ENCODE peak calls at places on chromosome 14, in four cellular contexts. One of them, this sample, is unnamed.

GRCh38 chr14:85332401-85332800 is 197.5 kb upstream of the FLRT2 start:
- DNase-seq in tibial artery: no peak
- DNase-seq in iPS DF 6.9: no peak
- DNase-seq in psoas muscle: no peak
- DNase-seq in this sample: no peak

GRCh38 chr14:95157987-95158712 is 821 bp upstream of the DICER1 start:
- DNase-seq in tibial artery: no peak
- DNase-seq in iPS DF 6.9: no peak
- DNase-seq in psoas muscle: peak
- DNase-seq in this sample: no peak

GRCh38 chr14:64566651-64567122 is 16.9 kb downstream of the PPP1R36 start:
- DNase-seq in tibial artery: no peak
- DNase-seq in iPS DF 6.9: no peak
- DNase-seq in psoas muscle: no peak
- DNase-seq in this sample: no peak

GRCh38 chr14:77066555-77067172 is 31.4 kb upstream of the CIPC start:
- DNase-seq in tibial artery: no peak
- DNase-seq in iPS DF 6.9: no peak
- DNase-seq in psoas muscle: no peak
- DNase-seq in this sample: no peak

GRCh38 chr14:54348923-54349615 is 47.7 kb upstream of the CDKN3 start:
- DNase-seq in tibial artery: peak
- DNase-seq in iPS DF 6.9: no peak
- DNase-seq in psoas muscle: no peak
- DNase-seq in this sample: no peak

GRCh38 chr14:91119556-91120311 is 5.9 kb downstream of the DGLUCY start:
- DNase-seq in tibial artery: peak
- DNase-seq in iPS DF 6.9: no peak
- DNase-seq in psoas muscle: peak
- DNase-seq in this sample: peak

GRCh38 chr14:99314623-99315022 is 42.6 kb upstream of the BCL11B start:
- DNase-seq in tibial artery: no peak
- DNase-seq in iPS DF 6.9: no peak
- DNase-seq in psoas muscle: no peak
- DNase-seq in this sample: no peak

GRCh38 chr14:54447231-54447692 is 6.1 kb upstream of the CNIH1 start:
- DNase-seq in tibial artery: no peak
- DNase-seq in iPS DF 6.9: no peak
- DNase-seq in psoas muscle: no peak
- DNase-seq in this sample: no peak

GRCh38 chr14:45811155-45811554 is 558.2 kb upstream of the MIS18BP1 start:
- DNase-seq in tibial artery: no peak
- DNase-seq in iPS DF 6.9: no peak
- DNase-seq in psoas muscle: no peak
- DNase-seq in this sample: no peak

GRCh38 chr14:55077691-55078151 is 26.3 kb downstream of the MAPK1IP1L start:
- DNase-seq in tibial artery: no peak
- DNase-seq in iPS DF 6.9: no peak
- DNase-seq in psoas muscle: no peak
- DNase-seq in this sample: no peak

GRCh38 chr14:33617154-33617553 is 333.7 kb downstream of the EGLN3 start:
- DNase-seq in tibial artery: no peak
- DNase-seq in iPS DF 6.9: no peak
- DNase-seq in psoas muscle: no peak
- DNase-seq in this sample: no peak

GRCh38 chr14:90450667-90451066 is 53.8 kb downstream of the CALM1 start:
- DNase-seq in tibial artery: no peak
- DNase-seq in iPS DF 6.9: no peak
- DNase-seq in psoas muscle: no peak
- DNase-seq in this sample: no peak

GRCh38 chr14:23930742-23931141 is 22.8 kb upstream of the DHRS4 start:
- DNase-seq in tibial artery: peak
- DNase-seq in iPS DF 6.9: no peak
- DNase-seq in psoas muscle: no peak
- DNase-seq in this sample: no peak

GRCh38 chr14:77092676-77093075 is 5.4 kb upstream of the CIPC start:
- DNase-seq in tibial artery: no peak
- DNase-seq in iPS DF 6.9: no peak
- DNase-seq in psoas muscle: no peak
- DNase-seq in this sample: no peak

GRCh38 chr14:65167072-65167645 is 64.8 kb upstream of the MAX start:
- DNase-seq in tibial artery: no peak
- DNase-seq in iPS DF 6.9: no peak
- DNase-seq in psoas muscle: no peak
- DNase-seq in this sample: no peak

GRCh38 chr14:55458800-55459577 is 18.6 kb upstream of the TBPL2 start:
- DNase-seq in tibial artery: no peak
- DNase-seq in iPS DF 6.9: no peak
- DNase-seq in psoas muscle: no peak
- DNase-seq in this sample: no peak

GRCh38 chr14:94001501-94002396 is 4.6 kb downstream of the CCDC197 start:
- DNase-seq in tibial artery: peak
- DNase-seq in iPS DF 6.9: peak
- DNase-seq in psoas muscle: peak
- DNase-seq in this sample: peak

GRCh38 chr14:21528381-21529348 is 2.5 kb upstream of the SALL2 start:
- DNase-seq in tibial artery: no peak
- DNase-seq in iPS DF 6.9: no peak
- DNase-seq in psoas muscle: no peak
- DNase-seq in this sample: no peak

GRCh38 chr14:59282366-59282765 is 93.9 kb downstream of the DAAM1 start:
- DNase-seq in tibial artery: no peak
- DNase-seq in iPS DF 6.9: no peak
- DNase-seq in psoas muscle: no peak
- DNase-seq in this sample: no peak

GRCh38 chr14:71426001-71426400 is 506.2 kb upstream of the RGS6 start:
- DNase-seq in tibial artery: no peak
- DNase-seq in iPS DF 6.9: no peak
- DNase-seq in psoas muscle: no peak
- DNase-seq in this sample: no peak

GRCh38 chr14:99232406-99233214 is 39.4 kb downstream of the BCL11B start:
- DNase-seq in tibial artery: no peak
- DNase-seq in iPS DF 6.9: no peak
- DNase-seq in psoas muscle: no peak
- DNase-seq in this sample: no peak

GRCh38 chr14:102314242-102315011 is 5.1 kb upstream of the ZNF839 start:
- DNase-seq in tibial artery: peak
- DNase-seq in iPS DF 6.9: no peak
- DNase-seq in psoas muscle: peak
- DNase-seq in this sample: peak

GRCh38 chr14:91898256-91898843 is 31.0 kb upstream of the TC2N start:
- DNase-seq in tibial artery: no peak
- DNase-seq in iPS DF 6.9: no peak
- DNase-seq in psoas muscle: no peak
- DNase-seq in this sample: no peak

GRCh38 chr14:55386037-55386798 is 25.4 kb downstream of the ATG14 start:
- DNase-seq in tibial artery: no peak
- DNase-seq in iPS DF 6.9: no peak
- DNase-seq in psoas muscle: no peak
- DNase-seq in this sample: no peak

GRCh38 chr14:67228325-67228984 is 12.8 kb upstream of the PALS1 start:
- DNase-seq in tibial artery: no peak
- DNase-seq in iPS DF 6.9: no peak
- DNase-seq in psoas muscle: no peak
- DNase-seq in this sample: no peak

GRCh38 chr14:54947230-54947629 is 44.6 kb upstream of the GCH1 start:
- DNase-seq in tibial artery: no peak
- DNase-seq in iPS DF 6.9: no peak
- DNase-seq in psoas muscle: no peak
- DNase-seq in this sample: no peak

DNA sequence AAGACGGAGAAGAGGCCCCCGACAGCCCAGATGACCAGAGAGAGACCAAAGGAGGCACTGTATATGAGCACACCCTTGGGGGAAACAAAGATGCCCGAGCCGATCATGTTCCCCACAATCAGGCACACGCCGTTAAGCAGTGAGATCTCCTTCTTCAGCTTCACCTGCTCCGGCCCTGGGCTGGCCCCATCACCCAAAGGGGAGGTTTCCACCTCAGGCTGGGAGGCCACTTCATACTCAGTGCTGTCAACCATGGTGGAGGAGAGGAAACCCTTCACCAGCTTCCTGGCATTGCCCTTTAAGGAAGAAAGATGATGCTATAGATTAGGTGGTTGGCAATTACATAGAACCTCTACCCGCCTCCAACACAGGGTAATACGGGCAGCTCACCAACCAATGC is 2.1 kb downstream of the SLC7A7 start:
- DNase-seq in tibial artery: no peak
- DNase-seq in iPS DF 6.9: no peak
- DNase-seq in psoas muscle: no peak
- DNase-seq in this sample: no peak
- H3K27ac ChIP-seq in tibial artery: no peak
- H3K27ac ChIP-seq in iPS DF 6.9: no peak
- H3K27ac ChIP-seq in psoas muscle: no peak
- H3K27ac ChIP-seq in this sample: no peak

DNA sequence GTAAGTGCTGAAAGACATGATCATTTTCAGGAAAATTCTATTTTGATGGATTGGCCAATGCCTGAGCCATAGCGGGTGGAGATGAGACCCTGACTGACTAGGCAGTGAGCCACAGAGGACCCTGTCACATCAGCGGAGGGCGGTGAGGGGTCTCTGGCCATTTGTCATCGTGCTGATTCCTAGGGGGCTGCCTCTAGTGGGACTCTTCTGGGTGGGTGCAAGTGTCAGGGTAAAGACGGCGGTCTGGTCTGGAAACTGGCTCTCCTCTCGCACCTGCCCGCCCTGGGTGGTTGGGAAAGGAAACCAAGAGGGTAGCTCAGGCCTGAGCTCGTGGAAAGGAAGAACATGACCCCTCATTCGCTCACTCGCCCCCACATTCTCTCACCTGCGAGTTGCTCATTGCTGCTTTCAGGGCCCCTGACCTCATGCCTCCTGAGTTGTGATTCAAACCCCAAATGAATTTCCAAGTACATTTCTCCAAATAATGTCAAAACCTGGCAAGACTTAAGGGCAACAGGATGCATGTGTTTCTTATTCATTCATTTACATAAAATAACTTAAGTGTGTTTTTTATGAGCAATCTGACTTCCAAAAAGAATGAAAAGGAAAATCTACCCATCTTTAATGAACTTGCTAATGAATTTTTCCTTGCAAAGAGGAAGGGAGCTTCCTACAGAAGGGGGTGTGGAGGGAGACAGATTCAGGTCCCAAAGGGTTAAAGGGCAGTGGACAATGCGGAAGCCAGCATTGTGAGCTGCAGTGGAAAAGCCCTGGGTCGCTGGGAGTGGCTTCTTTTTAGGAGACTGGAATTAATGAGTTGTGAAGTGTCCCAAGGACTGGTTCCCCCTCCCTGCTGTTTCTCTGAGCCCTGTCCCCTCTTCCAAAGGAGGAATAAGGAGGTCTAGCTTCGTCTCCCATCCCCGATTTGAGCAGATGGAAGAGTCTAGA is 12.8 kb downstream of the MEG3 start:
- DNase-seq in tibial artery: no peak
- DNase-seq in iPS DF 6.9: no peak
- DNase-seq in psoas muscle: no peak
- DNase-seq in this sample: no peak
- H3K27ac ChIP-seq in tibial artery: no peak
- H3K27ac ChIP-seq in iPS DF 6.9: no peak
- H3K27ac ChIP-seq in psoas muscle: no peak
- H3K27ac ChIP-seq in this sample: no peak

DNA sequence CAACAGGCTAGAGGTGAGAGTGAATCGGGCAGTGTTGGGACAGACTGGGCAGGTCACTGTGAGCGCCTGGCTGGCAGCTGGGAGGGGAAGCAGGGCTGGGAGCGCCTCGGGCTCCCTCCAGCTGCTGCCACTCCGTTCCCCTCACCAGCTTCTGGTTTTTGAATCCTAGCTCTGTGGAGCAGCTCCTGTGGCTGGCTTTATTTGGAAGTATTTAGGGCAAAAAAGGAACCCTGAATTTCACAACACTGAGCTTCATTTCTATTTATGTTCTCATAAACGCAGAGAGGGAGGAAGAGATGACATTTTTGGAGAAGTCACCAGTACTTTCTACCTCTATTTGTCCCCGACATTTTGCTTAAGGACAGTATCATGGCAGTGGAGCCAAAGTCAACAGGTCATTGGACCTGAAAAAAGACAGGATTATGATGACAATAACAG is 63.9 kb upstream of the ACTN1 start:
- DNase-seq in tibial artery: peak
- DNase-seq in iPS DF 6.9: no peak
- DNase-seq in psoas muscle: peak
- DNase-seq in this sample: no peak
- H3K27ac ChIP-seq in tibial artery: peak
- H3K27ac ChIP-seq in iPS DF 6.9: no peak
- H3K27ac ChIP-seq in psoas muscle: peak
- H3K27ac ChIP-seq in this sample: no peak

GRCh38 chr14:52032196-52032865 is 36.5 kb downstream of the NID2 start:
- DNase-seq in tibial artery: no peak
- DNase-seq in iPS DF 6.9: no peak
- DNase-seq in psoas muscle: no peak
- DNase-seq in this sample: no peak

GRCh38 chr14:52029881-52030280 is 39.0 kb downstream of the NID2 start:
- DNase-seq in tibial artery: no peak
- DNase-seq in iPS DF 6.9: no peak
- DNase-seq in psoas muscle: no peak
- DNase-seq in this sample: no peak

GRCh38 chr14:52026921-52027320 is 37.6 kb downstream of the RTRAF start:
- DNase-seq in tibial artery: no peak
- DNase-seq in iPS DF 6.9: no peak
- DNase-seq in psoas muscle: no peak
- DNase-seq in this sample: no peak

GRCh38 chr14:52033131-52033642 is 35.7 kb downstream of the NID2 start:
- DNase-seq in tibial artery: no peak
- DNase-seq in iPS DF 6.9: no peak
- DNase-seq in psoas muscle: no peak
- DNase-seq in this sample: no peak

GRCh38 chr14:52031781-52032180 is 37.1 kb downstream of the NID2 start:
- DNase-seq in tibial artery: peak
- DNase-seq in iPS DF 6.9: no peak
- DNase-seq in psoas muscle: peak
- DNase-seq in this sample: no peak
- H3K27ac ChIP-seq in tibial artery: peak
- H3K27ac ChIP-seq in iPS DF 6.9: no peak
- H3K27ac ChIP-seq in psoas muscle: peak
- H3K27ac ChIP-seq in this sample: no peak

This sample was measured in Panc1.